ENCODE peak calls at places on chromosomes 3 and 15, in seven cellular contexts. Y, N, Q, M, O, J and I are unnamed samples. For H3K9me3, the result is how much of the 10 kb centered on the place peaks cover.

GRCh38 chr15:76309561-76310330 is 1.5 kb downstream of the ETFA start:
- DNase-seq in M (no peak), O (no peak), Y (no peak), Q (no peak), N (no peak), J (no peak), I (no peak)

GRCh38 chr15:60392601-60392985 is 5.2 kb downstream of the ANXA2 start:
- DNase-seq in Q (peak), O (no peak), Y (no peak), M (no peak), N (peak), J (peak), I (no peak)

GRCh38 chr3:194058189-194058571 is 77.8 kb upstream of the HES1 start:
- DNase-seq in Y (peak), Q (peak), J (peak), N (peak), O (peak), M (peak), I (peak)

GRCh38 chr3:184592411-184593200 is 31.0 kb downstream of the EPHB3 start:
- DNase-seq in O (no peak), Y (peak), J (peak), Q (no peak), N (no peak), M (no peak), I (no peak)

GRCh38 chr3:131549340-131549739 is 46.6 kb upstream of the MRPL3 start:
- DNase-seq in Q (no peak), J (no peak), M (no peak), N (no peak), Y (no peak), O (no peak), I (no peak)

GRCh38 chr15:84572231-84572630 is 28.6 kb upstream of the ZSCAN2 start:
- DNase-seq in M (no peak), O (no peak), Q (no peak), Y (no peak), J (no peak), N (no peak), I (no peak)

GRCh38 chr3:186079925-186080324 is 29.0 kb downstream of the ETV5 start:
- DNase-seq in Q (no peak), Y (no peak), M (no peak), J (no peak), O (no peak), N (no peak), I (no peak)

GRCh38 chr3:178382388-178383061 is 153.7 kb upstream of the KCNMB2 start:
- DNase-seq in J (peak), M (no peak), N (no peak), Y (no peak), Q (no peak), O (no peak), I (no peak)

GRCh38 chr3:41111011-41111410 is 88.3 kb upstream of the CTNNB1 start:
- DNase-seq in Q (no peak), M (no peak), Y (no peak), J (no peak), N (peak), O (no peak), I (no peak)

GRCh38 chr3:56801151-56801596 is 575 bp downstream of the ARHGEF3 start:
- DNase-seq in J (no peak), Y (peak), O (no peak), M (no peak), Q (no peak), N (no peak), I (no peak)

GRCh38 chr3:138923531-138923994 is 23.4 kb downstream of the FOXL2 start:
- DNase-seq in Y (peak), O (peak), N (peak), M (peak), Q (peak), J (peak), I (peak)

GRCh38 chr3:142152349-142152748 is 3.0 kb upstream of the TFDP2 start:
- DNase-seq in Y (no peak), O (no peak), N (peak), J (no peak), Q (no peak), M (no peak), I (no peak)

GRCh38 chr3:71984843-71985594 is 200.1 kb upstream of the PROK2 start:
- DNase-seq in M (no peak), O (no peak), Q (peak), N (no peak), Y (no peak), J (no peak), I (no peak)

GRCh38 chr3:71010731-71011455 is 572.6 kb downstream of the FOXP1 start:
- DNase-seq in M (no peak), Q (no peak), Y (no peak), J (peak), O (no peak), N (no peak), I (no peak)

GRCh38 chr15:53611145-53611920 is 148.1 kb downstream of the WDR72 start:
- DNase-seq in N (peak), Y (no peak), O (no peak), J (no peak), M (no peak), Q (no peak), I (no peak)

GRCh38 chr3:183108002-183108449 is 8.7 kb upstream of the MCCC1 start:
- DNase-seq in Y (no peak), N (no peak), Q (no peak), M (no peak), J (peak), O (no peak), I (no peak)

GRCh38 chr15:66595937-66596545 is 30.2 kb upstream of the LCTL start:
- DNase-seq in O (no peak), N (no peak), M (no peak), J (peak), Y (no peak), Q (no peak), I (no peak)

GRCh38 chr3:36678216-36679013 is 85.9 kb downstream of the DCLK3 start:
- DNase-seq in J (peak), Y (no peak), N (no peak), O (no peak), M (no peak), Q (no peak), I (no peak)

GRCh38 chr3:36679384-36680200 is 84.8 kb downstream of the DCLK3 start:
- DNase-seq in N (no peak), O (no peak), J (peak), M (no peak), Y (no peak), Q (no peak), I (no peak)

GRCh38 chr3:36681867-36682266 is 82.5 kb downstream of the DCLK3 start:
- DNase-seq in Y (no peak), M (no peak), J (no peak), Q (no peak), O (no peak), N (no peak), I (no peak)

GRCh38 chr3:36674816-36675215 is 89.5 kb downstream of the DCLK3 start:
- DNase-seq in J (no peak), O (no peak), M (no peak), Q (no peak), N (no peak), Y (no peak), I (no peak)

DNA sequence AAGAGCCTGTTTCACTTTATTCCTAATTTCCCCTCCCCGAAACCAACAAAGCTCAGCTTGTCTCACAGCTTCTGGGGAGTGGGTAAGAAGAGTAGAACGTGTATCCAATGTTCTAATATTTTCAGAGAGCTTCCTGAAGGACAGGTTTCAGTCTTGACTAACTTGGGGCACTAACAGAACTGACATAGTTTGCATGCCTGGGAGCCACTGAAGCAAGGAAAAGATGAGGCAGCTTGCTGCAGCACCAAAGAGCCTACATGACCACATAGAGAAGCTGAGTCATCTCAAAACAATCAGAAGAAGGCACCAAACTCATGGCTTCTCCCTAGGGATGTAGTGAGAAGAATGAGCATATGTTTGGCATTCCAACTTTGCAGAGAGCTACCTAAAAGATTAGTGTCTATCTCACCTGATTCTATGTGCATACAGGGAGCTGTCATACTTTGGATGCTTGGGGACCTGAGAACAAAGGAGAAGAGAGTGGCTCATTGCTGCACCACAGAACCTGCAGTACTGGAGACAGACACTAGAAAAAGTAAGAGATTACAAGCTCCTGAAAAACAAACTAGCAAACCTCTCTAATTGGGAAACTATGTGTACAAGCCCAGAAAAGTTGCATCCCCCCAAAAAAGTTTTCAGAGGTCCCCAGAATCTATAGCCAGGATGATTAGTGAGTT is 86.9 kb downstream of the DCLK3 start:
- DNase-seq in Y (no peak), M (no peak), J (peak), O (no peak), Q (no peak), N (peak), I (no peak)
- H3K9me3 ChIP-seq in Y (under half), M (under half), J (under half), O (under half), Q (under half), N (under half), I (under half)

DNA sequence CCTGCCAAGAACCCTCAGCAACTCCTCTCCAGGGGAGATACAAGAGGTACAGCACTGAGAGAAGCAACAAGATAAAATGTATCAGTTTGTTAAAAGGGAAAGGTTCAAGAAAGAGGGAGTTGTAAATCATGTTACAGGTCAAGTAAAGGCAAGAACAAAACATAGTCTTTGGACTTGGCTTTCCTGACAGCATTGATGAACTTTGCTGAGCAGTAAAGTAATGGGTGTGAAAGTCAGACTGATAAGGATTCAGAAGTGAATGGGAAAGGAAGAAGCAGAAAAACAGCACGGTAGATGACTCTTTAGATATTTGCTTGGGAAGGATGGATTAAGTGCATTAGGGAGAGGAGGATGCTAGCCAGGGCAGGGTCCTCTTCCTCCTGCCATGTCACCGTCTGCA is 27.1 kb downstream of the MBNL1 start:
- DNase-seq in O (no peak), J (no peak), Y (no peak), Q (no peak), M (no peak), N (no peak), I (no peak)
- H3K27ac ChIP-seq in O (peak), J (no peak), Y (no peak), Q (peak), M (no peak), N (no peak), I (no peak)

GRCh38 chr15:64156652-64157331 is 5.3 kb downstream of the SNX22 start:
- DNase-seq in Y (no peak), J (no peak), N (no peak), M (no peak), O (no peak), Q (no peak), I (peak)
- TF ChIP-seq POLR2A in Y (no peak), J (no peak), N (peak), M (no peak), O (no peak), Q (no peak), I (no peak)

DNA sequence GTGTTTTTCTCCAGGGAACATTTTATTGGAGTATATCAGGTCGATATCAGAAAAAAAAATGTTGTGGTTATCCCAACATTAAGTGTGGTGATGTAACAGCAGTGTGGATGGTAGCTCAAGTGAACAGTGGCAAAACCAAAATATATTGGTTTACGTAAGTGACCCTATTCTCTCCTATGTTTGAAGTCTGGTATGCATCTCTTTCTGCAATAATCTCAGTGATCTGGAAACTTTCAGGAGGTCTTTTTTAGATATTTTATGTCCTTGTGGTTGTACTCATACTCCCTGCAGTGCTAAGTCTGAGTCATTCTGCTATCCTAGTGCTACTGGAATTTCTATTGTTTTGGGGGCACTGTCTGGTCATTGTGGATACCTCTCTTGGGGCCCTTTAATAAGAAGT is 137.9 kb downstream of the SNRPN start:
- DNase-seq in Q (no peak), N (no peak), O (no peak), Y (no peak), J (peak), M (no peak), I (no peak)
- H3K9me3 ChIP-seq in Q (half or more), N (half or more), O (under half), Y (under half), J (under half), M (under half), I (under half)

DNA sequence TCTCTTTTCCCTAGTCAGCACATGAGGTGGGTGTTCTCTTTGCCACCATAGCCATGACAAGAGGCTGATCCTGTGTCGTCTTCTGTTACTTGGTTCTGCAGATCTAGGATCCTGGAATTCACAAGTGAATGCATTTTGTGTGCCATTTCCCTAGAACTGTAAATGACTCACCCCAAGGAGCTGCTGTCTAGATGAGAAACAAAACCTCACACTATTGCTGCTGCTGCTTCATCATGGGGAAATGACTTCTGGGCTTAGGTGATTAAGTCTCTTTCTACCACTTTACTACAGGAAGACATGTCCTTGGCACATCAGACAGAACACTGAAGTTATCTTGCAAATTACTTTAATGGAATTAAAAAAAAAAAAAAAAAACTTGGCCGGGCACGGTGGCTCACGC is 54.9 kb downstream of the SLCO3A1 start:
- DNase-seq in J (peak), N (no peak), M (no peak), Q (no peak), O (no peak), Y (no peak), I (no peak)
- H3K27ac ChIP-seq in J (no peak), N (no peak), M (no peak), Q (no peak), O (no peak), Y (no peak), I (no peak)

GRCh38 chr3:15269091-15269989 is 63.0 kb downstream of the SH3BP5 start:
- DNase-seq in Y (peak), Q (peak), N (no peak), O (peak), J (peak), M (no peak), I (peak)
- TF ChIP-seq POLR2A in Y (no peak), Q (no peak), N (no peak), O (peak), J (no peak), M (no peak), I (peak)

DNA sequence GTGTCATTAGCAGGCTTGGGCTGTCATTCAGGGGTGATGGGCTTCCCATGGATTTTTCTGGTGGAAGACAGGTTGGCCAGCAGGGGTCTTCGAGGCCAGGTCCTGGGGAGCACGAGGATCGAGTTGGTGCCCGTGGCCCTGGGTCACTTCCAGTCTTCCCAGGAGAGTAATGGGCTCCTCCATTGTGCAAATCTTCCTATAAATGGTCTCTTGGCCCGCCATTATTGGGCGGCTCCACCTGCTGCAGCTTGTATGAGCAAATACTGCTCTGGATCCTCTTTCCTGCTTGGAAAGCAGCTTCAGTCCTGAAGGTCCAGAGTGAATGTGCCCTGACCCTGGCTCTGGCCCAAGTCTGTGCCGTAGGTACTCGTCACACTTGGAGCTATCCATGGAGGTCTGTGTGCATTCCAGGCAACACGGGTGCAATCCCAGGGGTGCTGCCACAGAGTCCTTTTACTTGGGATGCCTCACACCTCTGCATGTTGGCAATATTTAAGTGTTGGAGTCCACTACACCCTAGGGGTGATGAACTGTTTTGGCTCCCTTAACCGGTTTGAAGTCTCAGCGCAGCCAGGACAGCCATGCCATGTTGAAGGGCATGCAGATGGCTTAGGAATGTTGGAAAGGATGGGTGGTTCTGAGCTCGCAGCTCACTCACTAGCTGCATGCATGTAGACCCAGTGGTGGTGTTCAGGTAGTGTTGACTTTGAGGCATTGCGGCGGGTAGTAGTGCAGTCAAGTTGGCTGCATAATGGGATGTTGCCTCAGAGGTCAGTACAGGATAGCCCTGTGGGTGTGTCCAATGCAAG is 97.6 kb downstream of the SNRPN start:
- DNase-seq in N (no peak), J (no peak), O (no peak), Y (no peak), M (no peak), Q (no peak), I (peak)
- H3K9me3 ChIP-seq in N (half or more), J (half or more), O (under half), Y (under half), M (under half), Q (half or more), I (under half)

GRCh38 chr15:33022629-33023028 is 171.9 kb downstream of the FMN1 start:
- DNase-seq in Q (peak), O (peak), N (no peak), M (peak), J (peak), Y (no peak), I (no peak)

GRCh38 chr15:33016405-33017024 is 178.0 kb downstream of the FMN1 start:
- DNase-seq in Q (no peak), M (peak), O (no peak), Y (no peak), N (no peak), J (no peak), I (no peak)

GRCh38 chr15:33026614-33027013 is 167.9 kb downstream of the FMN1 start:
- DNase-seq in Y (no peak), Q (no peak), O (no peak), J (no peak), M (peak), N (no peak), I (no peak)

GRCh38 chr15:33019354-33019981 is 175.0 kb downstream of the FMN1 start:
- DNase-seq in J (no peak), O (no peak), M (no peak), Y (no peak), N (no peak), Q (no peak), I (no peak)

GRCh38 chr15:33021806-33022389 is 172.6 kb downstream of the FMN1 start:
- DNase-seq in Q (no peak), O (no peak), J (peak), Y (no peak), M (peak), N (peak), I (no peak)
- H3K27ac ChIP-seq in Q (peak), O (peak), J (peak), Y (no peak), M (peak), N (no peak), I (no peak)

GRCh38 chr3:53074366-53074696 is 28.5 kb upstream of the SFMBT1 start:
- DNase-seq in M (no peak), N (no peak), J (no peak), Y (no peak), Q (no peak), O (no peak), I (no peak)

GRCh38 chr3:53074761-53075742 is 29.2 kb upstream of the SFMBT1 start:
- DNase-seq in N (no peak), J (no peak), Y (no peak), Q (no peak), O (no peak), M (no peak), I (peak)

GRCh38 chr3:53071882-53072431 is 26.1 kb upstream of the SFMBT1 start:
- DNase-seq in O (no peak), M (no peak), J (no peak), Q (no peak), N (no peak), Y (no peak), I (no peak)

GRCh38 chr3:53073553-53074365 is 27.9 kb upstream of the SFMBT1 start:
- DNase-seq in O (no peak), J (no peak), Y (no peak), M (no peak), Q (no peak), N (no peak), I (no peak)

DNA sequence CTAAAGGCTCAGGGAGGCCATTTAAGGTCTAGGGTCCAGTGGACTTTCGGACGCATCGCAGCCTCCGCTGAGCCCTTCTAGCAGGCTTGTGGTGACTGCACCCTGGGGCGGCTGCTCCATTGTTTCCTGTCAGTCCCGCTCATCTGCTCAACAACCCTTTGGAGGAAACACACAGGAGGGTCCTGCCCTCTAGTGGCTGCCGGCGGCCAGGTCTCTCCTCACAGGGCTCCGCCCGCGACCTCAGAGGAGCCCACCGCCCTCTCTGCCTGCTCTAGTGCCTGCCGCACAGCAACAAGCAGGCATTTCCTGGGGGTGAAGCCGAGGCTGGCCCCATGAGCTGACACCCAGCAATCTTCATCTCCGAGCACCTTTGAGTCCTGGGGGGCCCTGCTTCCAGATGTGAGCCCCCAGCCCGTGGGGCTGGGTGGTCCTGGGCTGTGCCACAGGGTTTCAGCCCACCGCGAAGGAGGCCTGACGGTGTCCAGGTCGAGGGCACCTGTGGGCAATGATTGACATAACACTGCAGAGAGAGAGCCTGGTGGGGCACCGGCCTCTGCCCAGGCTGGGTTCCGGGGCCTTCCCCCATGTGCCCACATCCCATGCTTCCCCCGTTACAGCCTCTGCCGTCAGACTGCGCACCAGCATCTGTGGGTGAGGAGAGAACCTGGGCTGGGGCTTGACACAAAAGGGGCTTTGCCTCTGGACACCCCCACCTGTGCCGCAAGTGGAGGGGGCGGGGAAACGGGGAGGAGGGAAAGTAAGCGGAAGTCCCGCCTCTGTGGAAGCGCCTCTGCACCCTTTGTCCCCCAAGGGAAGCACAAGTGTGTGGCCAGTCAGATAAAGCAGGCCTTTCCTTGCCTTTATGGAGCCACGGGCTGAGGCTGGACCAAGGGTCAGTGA is 27.0 kb upstream of the SFMBT1 start:
- DNase-seq in M (peak), Y (peak), Q (peak), N (peak), O (peak), J (peak), I (peak)
- TF ChIP-seq POLR2A in M (no peak), Y (no peak), Q (peak), N (peak), O (no peak), J (no peak), I (peak)